ENCODE peak calls at places on chromosomes 16 and 17, in four cellular contexts. Z is stimulated activated CD4-positive, alpha-beta T cell treated with anti-CD3 and anti-CD28 coated beads, Interleukin-4, amount 100 ng/mL, for 48 hours; X is CD4-positive, alpha-beta T cell; R is amygdala. A is an unnamed sample.

GRCh38 chr16:2914233-2914632 is 2.5 kb downstream of the FLYWCH1 start:
- DNase-seq in R (no peak), X (no peak), Z (no peak), A (no peak)

GRCh38 chr17:83177611-83178532 is 98.5 kb downstream of the METRNL start:
- DNase-seq in R (no peak), X (no peak), Z (no peak), A (no peak)

GRCh38 chr17:8209909-8210760 is at the start of gene AURKB:
- DNase-seq in Z (peak), X (peak), R (peak), A (peak)

GRCh38 chr17:80478487-80479245 is 2.3 kb upstream of the NPTX1 start:
- DNase-seq in R (no peak), Z (no peak), X (no peak), A (no peak)

GRCh38 chr16:28538733-28539596 is at the start of gene NUPR1:
- DNase-seq in Z (no peak), X (no peak), R (no peak), A (peak)

GRCh38 chr16:1786242-1787055 is 3.7 kb downstream of the NUBP2 start:
- DNase-seq in R (no peak), Z (no peak), X (no peak), A (peak)

GRCh38 chr16:53744449-53744848 is 40.5 kb downstream of the FTO start:
- DNase-seq in Z (no peak), X (peak), R (no peak), A (no peak)

GRCh38 chr17:72407336-72408121 is 286.7 kb downstream of the SOX9 start:
- DNase-seq in X (no peak), Z (no peak), R (no peak), A (peak)

GRCh38 chr17:16417896-16418683 is 2.7 kb downstream of the TRPV2 start:
- DNase-seq in R (no peak), Z (no peak), X (no peak), A (no peak)

GRCh38 chr17:33142703-33143299 is 150.3 kb downstream of the ASIC2 start:
- DNase-seq in X (no peak), Z (peak), R (no peak), A (no peak)

GRCh38 chr16:983044-984030 is 1.8 kb downstream of the SOX8 start:
- DNase-seq in R (peak), X (no peak), Z (no peak), A (no peak)

GRCh38 chr17:17433260-17433659 is 43.5 kb upstream of the MED9 start:
- DNase-seq in X (no peak), Z (no peak), R (no peak), A (no peak)

GRCh38 chr16:50683689-50684374 is 2.7 kb upstream of the SNX20 start:
- DNase-seq in X (no peak), R (no peak), Z (no peak), A (no peak)

GRCh38 chr16:680967-681745 is 946 bp downstream of the STUB1 start:
- DNase-seq in X (no peak), R (no peak), Z (no peak), A (peak)

GRCh38 chr17:65156185-65156834 is 19.1 kb downstream of the RGS9 start:
- DNase-seq in R (no peak), Z (no peak), X (no peak), A (no peak)

GRCh38 chr17:7167832-7168231 is 11.3 kb downstream of the ASGR1 start:
- DNase-seq in R (no peak), Z (no peak), X (no peak), A (no peak)

GRCh38 chr17:2366747-2367494 is 29.6 kb downstream of the SGSM2 start:
- DNase-seq in Z (no peak), R (no peak), X (no peak), A (no peak)

GRCh38 chr17:53659181-53659580 is 163.5 kb upstream of the KIF2B start:
- DNase-seq in X (no peak), Z (no peak), R (no peak), A (no peak)

GRCh38 chr16:57147381-57148191 is 38.3 kb downstream of the PSME3IP1 start:
- DNase-seq in R (no peak), X (no peak), Z (no peak), A (peak)

GRCh38 chr16:84088695-84089395 is 27.9 kb downstream of the MBTPS1 start:
- DNase-seq in R (no peak), Z (peak), X (peak), A (peak)